ENCODE peak calls at places on chromosome 13, in ten cellular contexts. N is coronary artery, I is type B pancreatic cell, T is pancreas, V is ovary, J is breast epithelium, R is AG10803, Y is progenitor cell of endocrine pancreas, H is fibroblast of lung, A is thoracic aorta. E is an unnamed sample.

GRCh38 chr13:41411536-41411935 is 45.8 kb upstream of the RGCC start:
- DNase-seq in H (peak; percentile 77), Y (no peak), R (peak; percentile 78), I (no peak), J (no peak), V (no peak), A (no peak), N (no peak), T (no peak), E (no peak)

GRCh38 chr13:23159205-23159586 is 21.6 kb upstream of the SGCG start:
- DNase-seq in N (no peak), T (no peak), A (no peak), Y (peak; percentile 32), H (peak; percentile 69), R (peak; percentile 42), J (no peak), V (no peak), I (no peak), E (peak; percentile 26)

GRCh38 chr13:77265336-77265735 is 61.6 kb downstream of the MYCBP2 start:
- DNase-seq in V (no peak), R (no peak), N (no peak), A (no peak), T (no peak), H (no peak), J (no peak), Y (no peak), I (no peak), E (no peak)

GRCh38 chr13:27654816-27655215 is 33.1 kb downstream of the POLR1D start:
- DNase-seq in A (no peak), I (no peak), H (no peak), T (no peak), J (no peak), Y (no peak), N (no peak), R (no peak), V (no peak), E (no peak)

GRCh38 chr13:98216135-98216565 is 39.1 kb upstream of the RNF113B start:
- DNase-seq in R (peak; percentile 83), Y (no peak), I (no peak), J (no peak), V (no peak), A (no peak), N (peak; percentile 78), T (no peak), H (peak; percentile 70), E (no peak)

GRCh38 chr13:73849292-73849691 is 284.9 kb downstream of the KLF12 start:
- DNase-seq in R (peak; percentile 59), H (peak; percentile 57), J (no peak), T (no peak), Y (no peak), N (no peak), I (no peak), V (no peak), A (no peak), E (peak; percentile 50)

GRCh38 chr13:30376426-30377311 is 45.6 kb upstream of the UBE2L5 start:
- DNase-seq in J (no peak), H (no peak), A (no peak), I (no peak), N (no peak), T (no peak), R (no peak), Y (no peak), V (no peak), E (peak; percentile 68)

GRCh38 chr13:83881917-83882625 is at the start of gene SLITRK1:
- DNase-seq in R (peak; percentile 52), V (no peak), J (no peak), H (peak; percentile 53), T (peak; percentile 89), Y (peak; percentile 91), N (no peak), I (peak; percentile 88), A (no peak), E (peak; percentile 3)

GRCh38 chr13:62327367-62327766 is 911.7 kb upstream of the PCDH20 start:
- DNase-seq in I (no peak), T (no peak), R (no peak), A (no peak), Y (no peak), N (no peak), J (no peak), H (no peak), V (no peak), E (no peak)

GRCh38 chr13:55302568-55302967 is 1838.2 kb upstream of the PRR20A start:
- DNase-seq in R (no peak), J (no peak), Y (no peak), I (no peak), N (no peak), V (no peak), A (no peak), T (no peak), H (no peak), E (no peak)

GRCh38 chr13:106835477-106835876 is 267.5 kb upstream of the ARGLU1 start:
- DNase-seq in J (no peak), T (no peak), H (no peak), N (no peak), Y (no peak), I (no peak), R (no peak), V (no peak), A (no peak), E (no peak)

GRCh38 chr13:104004572-104004971 is 938.4 kb upstream of the SLC10A2 start:
- DNase-seq in N (no peak), R (no peak), H (no peak), V (no peak), J (no peak), I (no peak), T (no peak), Y (no peak), A (no peak), E (no peak)

GRCh38 chr13:111005364-111005763 is 90.5 kb upstream of the ANKRD10 start:
- DNase-seq in H (peak; percentile 16), I (no peak), J (no peak), R (peak; percentile 56), A (no peak), Y (no peak), T (no peak), V (no peak), N (no peak), E (no peak)

GRCh38 chr13:24625870-24626419 is 54.3 kb upstream of the ATP12A start:
- DNase-seq in H (no peak), R (no peak), J (no peak), A (no peak), T (no peak), I (no peak), V (no peak), Y (no peak), N (no peak), E (no peak)

GRCh38 chr13:111027481-111028439 is 87.3 kb upstream of the ARHGEF7 start:
- DNase-seq in R (no peak), N (no peak), V (no peak), H (peak; percentile 55), J (no peak), Y (no peak), A (no peak), I (no peak), T (no peak), E (no peak)

DNA sequence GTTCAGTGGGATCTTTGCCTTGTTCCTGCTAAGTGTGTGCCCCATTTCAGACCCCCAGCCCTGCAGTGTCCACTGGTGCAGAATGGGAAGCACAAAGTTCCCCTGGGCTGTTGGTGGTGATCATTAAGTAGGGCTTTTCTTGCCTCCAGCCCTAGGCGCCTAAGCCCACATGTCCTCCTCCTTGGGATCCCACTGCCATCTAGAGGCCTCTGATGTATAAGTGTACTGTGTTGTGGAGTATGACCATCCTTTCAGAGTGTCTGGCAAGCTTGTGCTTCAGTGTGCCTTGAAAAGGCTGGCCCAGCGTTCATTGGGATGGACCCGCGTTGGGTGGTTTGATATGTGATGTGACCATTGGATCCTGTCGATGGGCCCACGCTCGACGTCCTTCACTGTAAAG is 71.2 kb downstream of the WASF3 start:
- DNase-seq in R (peak; percentile 54), T (no peak), V (no peak), N (no peak), J (no peak), I (no peak), H (peak; percentile 42), A (no peak), Y (no peak), E (no peak)
- TF ChIP-seq CTCF in R (peak; percentile 60), T (no peak), V (no peak), N (no peak), J (no peak), I (no peak), H (peak; percentile 36), A (no peak), Y (no peak), E (no peak)

DNA sequence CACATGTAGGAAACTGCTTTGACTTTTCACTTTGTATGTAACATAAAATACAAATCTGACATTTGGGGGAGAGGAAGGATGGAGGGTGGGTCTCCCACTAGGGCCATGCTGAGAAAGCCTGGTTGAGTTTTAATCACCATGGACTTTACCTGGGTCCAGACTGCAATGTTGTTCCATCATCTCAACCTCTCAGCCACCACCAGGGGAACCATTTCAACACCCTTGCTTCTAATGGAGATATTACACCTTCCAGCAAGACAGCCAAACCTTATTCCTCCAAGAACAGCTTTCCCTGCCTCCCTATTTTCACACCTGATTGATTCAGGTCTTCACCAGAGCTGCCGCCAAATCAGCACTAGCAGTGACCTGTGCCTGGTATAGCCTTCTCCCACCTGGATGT is 56.0 kb downstream of the ZAR1L start:
- DNase-seq in N (no peak), T (no peak), H (no peak), A (no peak), J (no peak), I (no peak), V (no peak), Y (no peak), R (no peak), E (no peak)
- TF ChIP-seq CTCF in N (no peak), T (no peak), H (peak; percentile 3), A (peak; percentile 22), J (no peak), I (peak; percentile 17), V (no peak), Y (peak; percentile 14), R (no peak), E (no peak)

GRCh38 chr13:114025432-114026127 is 51.7 kb upstream of the C13orf46 start:
- DNase-seq in T (peak; percentile 40), N (no peak), J (no peak), I (no peak), V (peak; percentile 81), R (peak; percentile 75), H (peak; percentile 88), Y (no peak), A (no peak), E (peak; percentile 38)
- TF ChIP-seq CTCF in T (no peak), N (no peak), J (no peak), I (no peak), V (no peak), R (peak; percentile 27), H (peak; percentile 42), Y (no peak), A (no peak), E (no peak)

DNA sequence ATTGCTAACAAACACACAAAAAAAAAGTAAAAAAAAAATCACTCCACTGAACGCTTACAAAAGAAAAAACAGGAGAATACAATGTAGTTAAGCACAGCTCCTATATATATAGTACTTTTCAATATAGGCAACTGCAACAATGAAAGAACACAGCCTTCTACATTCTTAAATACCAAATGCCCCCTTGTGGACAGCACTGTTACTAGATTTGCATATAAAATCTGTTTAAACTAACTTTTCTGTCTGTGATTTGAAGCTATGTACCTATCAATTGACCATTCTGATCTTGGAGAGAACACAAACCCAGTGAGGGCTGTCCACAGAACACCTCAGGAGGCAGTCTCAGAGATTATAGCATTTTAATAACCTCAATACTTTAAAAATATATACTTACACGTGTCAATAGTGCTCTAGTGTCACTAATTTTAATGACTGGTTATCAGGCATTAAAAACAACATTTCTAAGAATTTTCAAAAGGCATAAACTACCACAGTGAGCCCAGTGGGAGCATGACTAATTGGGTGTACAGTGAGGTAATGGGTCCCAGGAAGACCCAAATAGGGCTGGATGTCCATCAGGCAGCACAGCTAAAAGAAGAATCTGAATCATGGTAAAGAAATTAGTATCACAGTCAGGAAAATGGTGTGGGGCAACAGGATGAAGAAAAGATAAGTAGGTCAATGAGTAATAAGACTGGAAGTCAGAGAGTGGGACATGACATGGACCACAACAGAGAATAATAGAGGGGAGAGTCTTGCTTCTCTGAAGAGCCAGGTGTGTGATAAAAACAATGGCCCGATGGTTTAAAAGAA is 22.2 kb downstream of the CCDC169 start:
- DNase-seq in N (no peak), A (no peak), V (no peak), J (no peak), H (peak; percentile 88), I (no peak), R (peak; percentile 75), Y (no peak), T (no peak), E (peak; percentile 73)
- TF ChIP-seq CTCF in N (no peak), A (peak; percentile 57), V (no peak), J (peak; percentile 44), H (peak; percentile 59), I (peak; percentile 85), R (peak; percentile 77), Y (peak; percentile 82), T (peak; percentile 43), E (no peak)